ENCODE peak calls at places on chromosomes 13 and 19, in four cellular contexts. Q is OCI-LY7, D is HCEC 1CT, V is AG08395. J is an unnamed sample.

GRCh38 chr19:50793558-50794065 is 3.4 kb downstream of the ACP4 start:
- DNase-seq in D (no peak), Q (no peak), V (no peak), J (no peak)

GRCh38 chr19:50287331-50287730 is 41.8 kb downstream of the KCNC3 start:
- DNase-seq in V (no peak), Q (no peak), D (no peak), J (no peak)

GRCh38 chr19:33639034-33639681 is 17.4 kb downstream of the CHST8 start:
- DNase-seq in V (no peak), D (no peak), Q (no peak), J (no peak)

GRCh38 chr19:49553451-49554271 is 25.9 kb downstream of the RCN3 start:
- DNase-seq in D (peak), Q (no peak), V (peak), J (peak)

GRCh38 chr19:3061214-3062161 is 807 bp downstream of the TLE5 start:
- DNase-seq in V (peak), Q (peak), D (peak), J (no peak)

GRCh38 chr13:22047082-22047784 is 376.4 kb downstream of the FGF9 start:
- DNase-seq in Q (no peak), D (no peak), V (no peak), J (no peak)

GRCh38 chr13:26831336-26831908 is 70.8 kb upstream of the GPR12 start:
- DNase-seq in D (no peak), Q (no peak), V (no peak), J (no peak)

GRCh38 chr13:30864352-30865130 is 41.5 kb upstream of the MEDAG start:
- DNase-seq in Q (no peak), D (peak), V (peak), J (peak)

GRCh38 chr13:112968380-112968909 is 569 bp upstream of the MCF2L start:
- DNase-seq in V (no peak), D (no peak), Q (peak), J (no peak)

J was measured in stromal cell of bone marrow.